ENCODE peak calls at places on chromosomes 7 and 10, in four cellular contexts. M is stomach, P is HCT116, O is testis. D is an unnamed sample.

GRCh38 chr7:45578022-45578421 is 3.9 kb downstream of the ADCY1 start:
- DNase-seq in M (no peak), P (no peak), O (no peak), D (no peak)

GRCh38 chr7:37187179-37187578 is 261.5 kb downstream of the ELMO1 start:
- DNase-seq in M (no peak), P (no peak), O (no peak), D (no peak)

GRCh38 chr10:60732240-60733188 is 45.8 kb upstream of the CDK1 start:
- DNase-seq in M (peak; percentile 58), P (no peak), O (peak; percentile 23), D (no peak)

GRCh38 chr7:37352974-37353948 is 95.4 kb downstream of the ELMO1 start:
- DNase-seq in M (no peak), P (peak; percentile 15), O (peak; percentile 63), D (no peak)

GRCh38 chr10:4267084-4267774 is 482.2 kb upstream of the KLF6 start:
- DNase-seq in M (no peak), P (peak; percentile 21), O (no peak), D (no peak)

GRCh38 chr10:29949411-29950011 is 109.9 kb downstream of the JCAD start:
- DNase-seq in M (no peak), P (no peak), O (no peak), D (no peak)

GRCh38 chr10:87706731-87707130 is 47.1 kb downstream of the PAPSS2 start:
- DNase-seq in M (no peak), P (no peak), O (no peak), D (no peak)

GRCh38 chr10:11225935-11226334 is 208.3 kb downstream of the CELF2 start:
- DNase-seq in M (no peak), P (no peak), O (no peak), D (no peak)

GRCh38 chr7:45160374-45160773 is 2.8 kb downstream of the RAMP3 start:
- DNase-seq in M (no peak), P (no peak), O (no peak), D (peak; percentile 48)

GRCh38 chr7:50349963-50350944 is 45.7 kb downstream of the IKZF1 start:
- DNase-seq in M (no peak), P (no peak), O (no peak), D (peak; percentile 45)

GRCh38 chr10:118870467-118871243 is 115.9 kb upstream of the CACUL1 start:
- DNase-seq in M (no peak), P (no peak), O (peak; percentile 56), D (no peak)

GRCh38 chr10:89458289-89458688 is 43.9 kb downstream of the IFIT5 start:
- DNase-seq in M (no peak), P (no peak), O (no peak), D (no peak)

GRCh38 chr7:154789404-154789803 is 213.5 kb downstream of the PAXIP1 start:
- DNase-seq in M (no peak), P (peak; percentile 8), O (peak; percentile 33), D (no peak)

GRCh38 chr7:130180571-130180971 is 24.6 kb downstream of the TMEM209 start:
- DNase-seq in M (no peak), P (no peak), O (no peak), D (no peak)

GRCh38 chr10:99775850-99776249 is 6.6 kb upstream of the ABCC2 start:
- DNase-seq in M (no peak), P (peak; percentile 88), O (no peak), D (no peak)

GRCh38 chr7:5694221-5694754 is 87.2 kb downstream of the RNF216 start:
- DNase-seq in M (no peak), P (no peak), O (no peak), D (no peak)

GRCh38 chr10:96840841-96841518 is 8.9 kb downstream of the LCOR start:
- DNase-seq in M (no peak), P (peak; percentile 52), O (no peak), D (no peak)

GRCh38 chr10:118496525-118496924 is 98.9 kb downstream of the PRLHR start:
- DNase-seq in M (no peak), P (no peak), O (no peak), D (no peak)

GRCh38 chr10:97534746-97535367 is 36.1 kb downstream of the UBTD1 start:
- DNase-seq in M (no peak), P (no peak), O (no peak), D (peak; percentile 60)

GRCh38 chr10:69179089-69179742 is 818 bp upstream of the SUPV3L1 start:
- DNase-seq in M (no peak), P (no peak), O (no peak), D (no peak)

GRCh38 chr7:55557666-55558188 is 14.6 kb downstream of the VOPP1 start:
- DNase-seq in M (no peak), P (no peak), O (no peak), D (peak; percentile 53)

GRCh38 chr10:43212043-43212721 is 54.7 kb downstream of the RASGEF1A start:
- DNase-seq in M (no peak), P (no peak), O (no peak), D (no peak)

GRCh38 chr10:72292223-72292691 is 18.5 kb downstream of the DDIT4 start:
- DNase-seq in M (peak; percentile 52), P (peak; percentile 91), O (no peak), D (no peak)

GRCh38 chr10:8183241-8183704 is 128.8 kb downstream of the GATA3 start:
- DNase-seq in M (no peak), P (no peak), O (no peak), D (no peak)

GRCh38 chr7:133248901-133249300 is 4.0 kb upstream of the EXOC4 start:
- DNase-seq in M (no peak), P (no peak), O (no peak), D (no peak)

GRCh38 chr7:133255461-133255860 is 2.6 kb downstream of the EXOC4 start:
- DNase-seq in M (no peak), P (no peak), O (no peak), D (no peak)

GRCh38 chr7:133252506-133252857 is 396 bp upstream of the EXOC4 start:
- DNase-seq in M (no peak), P (no peak), O (no peak), D (no peak)

GRCh38 chr7:133253522-133253882 is 624 bp downstream of the EXOC4 start:
- DNase-seq in M (no peak), P (no peak), O (peak; percentile 35), D (no peak)

DNA sequence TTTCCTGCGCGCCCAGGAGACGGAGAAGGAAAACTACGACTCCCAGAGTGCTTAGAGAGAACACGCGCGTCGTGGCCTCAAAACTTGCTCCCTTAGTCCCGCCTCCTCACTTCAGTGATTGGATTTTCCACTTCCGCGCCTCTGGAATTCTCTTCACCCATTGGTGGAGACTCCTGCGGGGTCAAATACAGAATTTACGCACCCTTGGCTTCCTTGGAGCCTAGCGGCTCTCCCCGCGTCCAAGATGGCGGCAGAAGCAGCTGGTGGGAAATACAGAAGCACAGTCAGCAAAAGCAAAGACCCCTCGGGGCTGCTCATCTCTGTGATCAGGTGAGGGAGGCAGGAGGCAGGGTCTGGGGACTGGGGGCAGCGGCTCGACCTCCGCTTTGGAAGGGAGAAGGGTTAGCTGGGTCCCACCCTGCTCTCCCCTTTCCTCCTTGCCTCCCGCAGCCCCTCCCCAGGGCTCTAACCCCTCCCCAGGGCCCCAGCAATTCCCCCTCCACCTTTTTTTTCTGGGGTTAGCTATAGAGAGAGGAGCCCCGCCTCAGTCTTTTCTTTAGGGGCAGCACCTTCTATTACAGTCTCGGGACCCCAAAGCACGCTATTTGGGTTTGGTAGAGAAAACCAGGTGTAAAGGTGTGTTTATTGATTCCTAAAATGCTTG is at the start of gene EXOC4:
- DNase-seq in M (peak; percentile 91), P (peak; percentile 96), O (peak; percentile 97), D (peak; percentile 63)
- TF ChIP-seq POLR2A in M (no peak), P (peak; percentile 25), O (peak; percentile 46), D (peak; percentile 83)

GRCh38 chr10:109958059-109958458 is 34.7 kb upstream of the XPNPEP1 start:
- DNase-seq in M (no peak), P (no peak), O (no peak), D (no peak)
- TF ChIP-seq POLR2A in M (no peak), P (no peak), O (no peak), D (no peak)

DNA sequence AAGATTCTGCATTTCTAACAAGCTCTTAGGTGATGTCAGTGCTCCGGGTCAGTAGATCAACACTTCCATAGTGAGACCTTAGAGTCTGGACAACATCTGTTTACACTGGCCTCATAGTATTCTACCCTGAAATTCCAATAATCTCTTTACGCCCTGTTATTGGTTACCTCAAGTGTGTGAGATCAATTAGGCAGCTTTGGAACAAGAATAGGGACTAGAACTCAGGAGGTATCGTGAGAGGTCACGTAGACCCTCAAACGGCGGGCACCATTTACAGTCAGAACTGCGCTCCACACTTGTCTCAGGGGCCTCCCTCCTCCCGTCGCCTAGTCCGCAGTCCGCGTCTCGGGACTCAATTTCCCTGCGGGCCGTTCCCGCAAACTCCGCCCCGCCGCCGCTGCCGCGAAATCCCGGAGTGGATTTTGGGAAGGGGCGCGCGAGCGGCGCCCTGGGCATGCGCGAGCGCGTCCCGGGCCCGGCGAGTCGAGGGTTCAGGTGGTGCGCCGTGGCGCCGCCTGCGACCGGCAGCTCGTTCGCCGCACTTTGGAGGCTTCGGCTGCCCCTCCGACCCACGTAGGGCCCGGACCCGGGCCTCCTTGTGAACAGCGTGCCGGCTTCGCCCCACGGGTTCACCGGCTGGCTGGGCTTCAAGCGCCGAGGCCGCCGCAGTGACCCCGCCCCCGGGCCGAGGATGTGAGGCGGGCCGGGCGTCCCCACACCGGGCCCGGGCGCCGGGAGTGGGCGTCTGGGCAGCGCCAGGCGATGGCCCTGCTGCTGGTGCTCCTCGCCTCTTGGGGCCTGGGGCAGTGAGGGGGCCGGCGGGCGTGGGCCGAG is at the start of gene PLEKHA8:
- DNase-seq in M (peak; percentile 87), P (peak; percentile 78), O (peak; percentile 87), D (peak; percentile 59)
- TF ChIP-seq POLR2A in M (no peak), P (peak; percentile 36), O (no peak), D (peak; percentile 60)

GRCh38 chr7:26183545-26184282 is 16.8 kb downstream of the HNRNPA2B1 start:
- DNase-seq in M (no peak), P (no peak), O (no peak), D (no peak)
- TF ChIP-seq POLR2A in M (no peak), P (no peak), O (no peak), D (no peak)